ENCODE peak calls at places on chromosome 9, in four cellular contexts. S, G, A and J are unnamed samples.

GRCh38 chr9:128747233-128747632 is 23.3 kb upstream of the ZDHHC12 start:
- DNase-seq in S (no peak), G (no peak), A (no peak), J (no peak)

GRCh38 chr9:115597330-115597729 is 479.4 kb upstream of the TNC start:
- DNase-seq in S (no peak), G (no peak), A (no peak), J (no peak)

GRCh38 chr9:114501786-114502682 is 3.2 kb downstream of the WHRN start:
- DNase-seq in S (peak; percentile 66), G (no peak), A (peak; percentile 48), J (no peak)

GRCh38 chr9:131238402-131239021 is 37.8 kb downstream of the FAM78A start:
- DNase-seq in S (peak; percentile 87), G (peak; percentile 60), A (no peak), J (no peak)

GRCh38 chr9:17588395-17588794 is 9.5 kb downstream of the SH3GL2 start:
- DNase-seq in S (no peak), G (no peak), A (no peak), J (no peak)

GRCh38 chr9:81665514-81665838 is 23.9 kb downstream of the TLE1 start:
- DNase-seq in S (no peak), G (no peak), A (no peak), J (no peak)

GRCh38 chr9:127520941-127521918 is 69.9 kb downstream of the LRSAM1 start:
- DNase-seq in S (peak; percentile 86), G (peak; percentile 66), A (no peak), J (no peak)

GRCh38 chr9:84394036-84394435 is 53.5 kb upstream of the SLC28A3 start:
- DNase-seq in S (no peak), G (no peak), A (no peak), J (no peak)

GRCh38 chr9:89154651-89155336 is 23.8 kb downstream of the SHC3 start:
- DNase-seq in S (peak; percentile 97), G (no peak), A (no peak), J (no peak)

GRCh38 chr9:4666042-4666699 is at the start of gene SPATA6L:
- DNase-seq in S (peak; percentile 33), G (peak; percentile 68), A (peak; percentile 11), J (peak; percentile 73)

GRCh38 chr9:96122756-96123155 is 179.2 kb downstream of the HSD17B3 start:
- DNase-seq in S (peak; percentile 64), G (no peak), A (no peak), J (no peak)

GRCh38 chr9:24912767-24913166 is 367.1 kb upstream of the IZUMO3 start:
- DNase-seq in S (no peak), G (no peak), A (no peak), J (no peak)

GRCh38 chr9:134180786-134181647 is 16.7 kb upstream of the RNU6ATAC start:
- DNase-seq in S (no peak), G (no peak), A (no peak), J (no peak)

GRCh38 chr9:117737721-117738226 is 33.6 kb downstream of the TLR4 start:
- DNase-seq in S (no peak), G (no peak), A (no peak), J (no peak)

GRCh38 chr9:17802249-17802857 is 223.5 kb downstream of the SH3GL2 start:
- DNase-seq in S (no peak), G (no peak), A (no peak), J (no peak)

GRCh38 chr9:119365291-119366027 is 3.8 kb downstream of the BRINP1 start:
- DNase-seq in S (no peak), G (peak; percentile 14), A (peak; percentile 6), J (no peak)

GRCh38 chr9:133144142-133144886 is 19.4 kb downstream of the GBGT1 start:
- DNase-seq in S (no peak), G (peak; percentile 70), A (peak; percentile 81), J (peak; percentile 69)

GRCh38 chr9:131240047-131240921 is 36.0 kb downstream of the FAM78A start:
- DNase-seq in S (no peak), G (no peak), A (peak; percentile 27), J (no peak)

GRCh38 chr9:131017067-131017466 is 8.1 kb downstream of the LAMC3 start:
- DNase-seq in S (no peak), G (no peak), A (no peak), J (no peak)

GRCh38 chr9:113425072-113425471 is 14.5 kb downstream of the C9orf43 start:
- DNase-seq in S (no peak), G (no peak), A (no peak), J (no peak)

GRCh38 chr9:90822866-90823265 is 21.2 kb downstream of the SYK start:
- DNase-seq in S (no peak), G (no peak), A (no peak), J (no peak)
- H3K9me3 ChIP-seq in S (no peaks in the 10 kb centered on the region), G (no peaks in the 10 kb centered on the region), A (peaks cover 7% of the 10 kb centered on the region), J (no peaks in the 10 kb centered on the region)

DNA sequence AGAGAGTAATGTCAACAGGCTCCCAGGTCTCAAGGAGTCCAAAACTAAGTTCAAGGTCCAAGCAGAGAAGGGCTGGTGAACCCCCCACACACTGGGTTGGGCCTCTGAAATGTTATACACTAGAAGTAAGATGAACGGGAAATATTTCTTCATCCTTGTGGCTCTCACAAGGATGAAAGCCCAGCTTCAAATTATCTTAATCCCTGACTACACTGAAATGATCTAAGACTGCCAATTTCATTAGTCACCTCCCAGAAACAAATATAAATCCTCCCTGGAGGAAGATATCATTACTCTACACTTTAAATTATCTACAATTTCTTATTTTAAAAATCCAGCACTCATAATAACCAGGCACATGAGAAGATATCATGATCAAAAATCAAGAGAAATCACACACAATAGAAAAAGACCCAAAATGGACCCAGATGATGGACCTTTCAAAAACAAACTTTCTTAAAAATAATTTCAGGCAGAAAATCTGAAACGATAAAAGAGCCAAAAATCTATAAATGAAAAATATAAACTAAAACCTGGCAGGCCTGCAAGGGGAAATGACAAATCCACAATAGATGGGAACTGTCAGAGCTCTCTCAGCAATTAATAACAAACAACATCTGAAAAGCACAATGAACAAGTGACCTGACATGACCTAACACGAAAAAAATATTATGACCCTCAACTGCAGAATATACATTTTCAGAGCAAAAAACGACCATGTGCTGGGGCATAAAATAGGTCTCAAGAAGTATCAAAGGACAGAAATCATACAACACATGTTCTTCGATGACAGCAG is 117.4 kb downstream of the GPR21 start:
- DNase-seq in S (no peak), G (no peak), A (no peak), J (no peak)
- H3K36me3 ChIP-seq in S (no peaks in the 10 kb centered on the region), G (peaks cover 5% of the 10 kb centered on the region), A (peaks cover 6% of the 10 kb centered on the region), J (no peaks in the 10 kb centered on the region)

DNA sequence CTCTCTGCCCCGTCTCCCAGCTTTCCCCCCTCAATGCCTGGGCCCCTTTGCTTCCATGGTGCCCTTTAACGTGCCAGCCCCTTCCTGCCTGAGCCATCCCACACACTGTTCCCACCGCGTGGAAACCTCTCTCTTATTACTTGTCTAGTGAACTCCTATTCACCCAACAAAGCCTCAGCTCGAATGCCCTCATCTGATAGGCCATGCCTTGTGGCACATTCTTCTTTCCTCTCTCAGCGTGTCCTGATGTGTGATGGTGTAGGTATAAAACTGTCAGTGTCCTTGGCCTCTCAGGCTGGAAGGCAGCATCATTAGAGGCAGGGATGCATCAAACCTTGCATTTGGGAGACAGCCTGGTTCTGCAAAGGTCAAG is 152.3 kb downstream of the OLFM1 start:
- DNase-seq in S (no peak), G (no peak), A (no peak), J (no peak)
- H3K9me3 ChIP-seq in S (no peaks in the 10 kb centered on the region), G (no peaks in the 10 kb centered on the region), A (no peaks in the 10 kb centered on the region), J (no peaks in the 10 kb centered on the region)

GRCh38 chr9:366620-367019 is 152.0 kb downstream of the DOCK8 start:
- DNase-seq in S (no peak), G (no peak), A (no peak), J (no peak)
- H3K36me3 ChIP-seq in S (no peaks in the 10 kb centered on the region), G (peaks cover 78% of the 10 kb centered on the region), A (no peaks in the 10 kb centered on the region), J (no peaks in the 10 kb centered on the region)

DNA sequence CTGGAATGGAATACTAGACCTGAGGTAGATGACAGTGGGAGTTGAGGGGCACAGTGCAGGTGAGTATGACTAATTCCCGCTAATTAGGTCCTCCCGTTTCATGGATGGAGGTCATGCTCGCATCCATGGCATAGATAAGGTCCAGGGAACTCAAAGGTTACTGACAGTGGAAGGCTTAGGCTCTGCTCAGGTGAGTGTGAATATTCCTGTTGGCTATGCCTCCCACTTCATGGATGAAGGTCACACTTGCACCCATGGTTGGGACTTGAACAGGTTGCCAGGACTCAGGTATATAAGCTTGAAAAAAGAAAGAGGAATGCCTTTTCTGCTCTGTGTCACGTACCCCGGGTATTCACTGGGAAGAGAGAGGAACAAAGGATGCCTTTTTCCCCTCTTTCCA is 19.8 kb upstream of the UNC13B start:
- DNase-seq in S (no peak), G (no peak), A (no peak), J (no peak)
- H3K9me3 ChIP-seq in S (peaks cover 17% of the 10 kb centered on the region), G (no peaks in the 10 kb centered on the region), A (peaks cover 41% of the 10 kb centered on the region), J (no peaks in the 10 kb centered on the region)

DNA sequence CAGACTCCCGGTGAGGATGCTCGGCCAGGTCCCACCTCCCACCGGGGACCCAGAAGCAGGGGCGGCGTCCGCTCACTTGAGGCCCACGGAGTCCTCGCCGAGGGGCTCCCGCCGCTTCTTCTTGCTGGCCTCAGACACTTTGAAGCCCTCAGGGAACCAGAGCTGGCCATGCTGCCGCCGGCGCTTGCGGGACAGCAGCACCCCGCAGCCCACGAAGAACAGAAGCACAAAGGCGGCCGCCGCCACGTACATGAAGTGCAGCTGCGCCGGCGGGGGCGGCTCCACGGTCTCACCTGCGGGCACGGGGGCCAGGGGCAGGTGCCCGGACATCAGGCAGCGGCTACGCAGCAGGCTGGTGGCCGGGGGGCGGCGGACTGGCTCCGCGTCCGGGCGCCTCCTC is 19.4 kb upstream of the SEC16A start:
- DNase-seq in S (no peak), G (no peak), A (no peak), J (no peak)
- H3K36me3 ChIP-seq in S (no peaks in the 10 kb centered on the region), G (peaks cover 100% of the 10 kb centered on the region), A (no peaks in the 10 kb centered on the region), J (no peaks in the 10 kb centered on the region)